ENCODE peak calls at places on chromosome 10, in seven cellular contexts. B, S, Q, W, L, I and T are unnamed samples.

GRCh38 chr10:46549171-46550075 is 7.0 kb downstream of the GPRIN2 start:
- DNase-seq in S (no peak), B (no peak), I (no peak), W (no peak), Q (no peak), L (no peak), T (no peak)

GRCh38 chr10:110556993-110557601 is 10.4 kb upstream of the SMC3 start:
- DNase-seq in W (no peak), B (peak), Q (peak), L (peak), S (peak), I (no peak), T (peak)

GRCh38 chr10:73814896-73815718 is 3.7 kb upstream of the NDST2 start:
- DNase-seq in L (no peak), I (no peak), S (no peak), W (no peak), B (no peak), Q (peak), T (no peak)

GRCh38 chr10:7529638-7530037 is 118.8 kb upstream of the SFMBT2 start:
- DNase-seq in W (peak), Q (no peak), S (peak), L (no peak), B (peak), I (peak), T (no peak)

GRCh38 chr10:48414778-48415177 is 108.3 kb downstream of the MAPK8 start:
- DNase-seq in I (peak), W (no peak), S (no peak), B (no peak), L (no peak), Q (peak), T (no peak)

GRCh38 chr10:30562787-30563186 is 66.8 kb downstream of the LYZL2 start:
- DNase-seq in B (no peak), I (no peak), S (no peak), W (no peak), L (no peak), Q (peak), T (no peak)

GRCh38 chr10:72107325-72108003 is 19.1 kb upstream of the SPOCK2 start:
- DNase-seq in S (no peak), B (no peak), L (no peak), W (no peak), Q (no peak), I (peak), T (no peak)

GRCh38 chr10:104067525-104067924 is 18.2 kb downstream of the COL17A1 start:
- DNase-seq in B (no peak), I (no peak), S (no peak), W (no peak), L (no peak), Q (no peak), T (no peak)

GRCh38 chr10:132910901-132911711 is 31.3 kb downstream of the CFAP46 start:
- DNase-seq in W (no peak), Q (peak), B (no peak), S (no peak), L (no peak), I (no peak), T (no peak)

GRCh38 chr10:90837486-90837885 is 20.4 kb downstream of the HTR7 start:
- DNase-seq in Q (no peak), I (no peak), B (no peak), L (no peak), W (no peak), S (no peak), T (no peak)

GRCh38 chr10:133015816-133016462 is 71.8 kb upstream of the ADGRA1 start:
- DNase-seq in I (no peak), S (no peak), Q (no peak), W (no peak), B (no peak), L (no peak), T (no peak)

GRCh38 chr10:72079356-72079755 is 9.0 kb downstream of the SPOCK2 start:
- DNase-seq in Q (no peak), W (peak), S (peak), I (no peak), L (no peak), B (no peak), T (no peak)

GRCh38 chr10:17744395-17744841 is 7.6 kb upstream of the TMEM236 start:
- DNase-seq in B (no peak), I (no peak), Q (no peak), W (no peak), S (peak), L (peak), T (peak)

GRCh38 chr10:110398419-110399162 is 93.9 kb upstream of the SMNDC1 start:
- DNase-seq in B (no peak), L (no peak), Q (peak), S (no peak), I (peak), W (no peak), T (peak)

GRCh38 chr10:12974123-12974844 is 27.2 kb downstream of the CCDC3 start:
- DNase-seq in S (no peak), B (no peak), Q (peak), I (no peak), L (no peak), W (no peak), T (no peak)

GRCh38 chr10:100888957-100889356 is 23.8 kb upstream of the SLF2 start:
- DNase-seq in W (no peak), S (peak), B (no peak), I (no peak), Q (peak), L (peak), T (no peak)

GRCh38 chr10:69645296-69645665 is 15.2 kb downstream of the FAM241B start:
- DNase-seq in L (no peak), I (no peak), W (no peak), B (no peak), S (peak), Q (no peak), T (no peak)

GRCh38 chr10:77431209-77431611 is 206.4 kb downstream of the KCNMA1 start:
- DNase-seq in Q (no peak), W (no peak), B (no peak), S (no peak), I (no peak), L (no peak), T (no peak)

GRCh38 chr10:128152741-128153583 is 26.7 kb upstream of the MKI67 start:
- DNase-seq in B (no peak), S (no peak), Q (no peak), W (no peak), L (no peak), I (no peak), T (no peak)

GRCh38 chr10:82558208-82558607 is 683.2 kb downstream of the NRG3 start:
- DNase-seq in B (no peak), S (no peak), L (no peak), Q (no peak), I (peak), W (no peak), T (peak)

GRCh38 chr10:22705534-22705933 is 8.8 kb downstream of the PIP4K2A start:
- DNase-seq in Q (no peak), W (no peak), S (no peak), I (no peak), L (no peak), B (no peak), T (no peak)

GRCh38 chr10:6928531-6929080 is 348.5 kb upstream of the PRKCQ start:
- DNase-seq in L (no peak), W (no peak), B (no peak), I (no peak), Q (no peak), S (peak), T (no peak)